ENCODE peak calls at places on chromosomes 11 and 22, in five cellular contexts. J is activated T-cell treated with anti-CD3 and anti-CD28 coated beads, Interleukin-2, amount 50 U/mL, for 72 hours; G is heart left ventricle; T is activated CD8-positive, alpha-beta T cell treated with anti-CD3 and anti-CD28 coated beads, Interleukin-2, amount 10 ng/mL, durations not matched to agents 7 days and 5 days; N is GM23338. I is an unnamed sample.

GRCh38 chr11:78203184-78203583 is 14.5 kb downstream of the USP35 start:
- ATAC-seq in T (peak; percentile 68), N (no peak), J (peak; percentile 44), G (no peak), I (peak; percentile 51)

GRCh38 chr11:13692172-13692571 is 23.7 kb downstream of the FAR1 start:
- ATAC-seq in N (no peak), T (no peak), J (no peak), G (no peak), I (no peak)

GRCh38 chr11:86938900-86939880 is 16.0 kb downstream of the FZD4 start:
- ATAC-seq in N (peak; percentile 20), J (peak; percentile 39), G (no peak), T (peak; percentile 60), I (no peak)

GRCh38 chr11:73597340-73597955 is 464 bp downstream of the FAM168A start:
- ATAC-seq in N (peak; percentile 5), T (no peak), G (no peak), J (no peak), I (no peak)

GRCh38 chr11:81744336-81745116 is 989.1 kb downstream of the FAM181B start:
- ATAC-seq in J (no peak), N (no peak), G (no peak), T (no peak), I (no peak)

GRCh38 chr11:78460468-78460867 is 42.8 kb upstream of the GAB2 start:
- ATAC-seq in J (no peak), T (no peak), G (no peak), N (no peak), I (peak; percentile 30)

GRCh38 chr11:35065566-35065965 is 73.4 kb upstream of the CD44 start:
- ATAC-seq in T (no peak), J (no peak), N (no peak), G (no peak), I (no peak)

GRCh38 chr22:29139965-29140782 is 65.5 kb upstream of the EMID1 start:
- ATAC-seq in N (peak; percentile 27), T (no peak), J (no peak), G (no peak), I (no peak)

GRCh38 chr22:46763051-46763705 is 728 bp downstream of the TBC1D22A start:
- ATAC-seq in J (peak; percentile 20), N (peak; percentile 10), T (peak; percentile 46), G (peak; percentile 30), I (peak; percentile 29)

GRCh38 chr11:120221115-120221752 is 10.4 kb downstream of the OAF start:
- ATAC-seq in G (no peak), T (peak; percentile 18), J (no peak), N (no peak), I (peak; percentile 46)

GRCh38 chr22:38177926-38178604 is 3.6 kb downstream of the PLA2G6 start:
- ATAC-seq in N (no peak), T (no peak), G (peak; percentile 34), J (no peak), I (no peak)

GRCh38 chr11:114346709-114347141 is 50.5 kb downstream of the NNMT start:
- ATAC-seq in J (peak; percentile 37), T (peak; percentile 57), G (no peak), N (no peak), I (no peak)

GRCh38 chr11:88410636-88411035 is 73.1 kb upstream of the CTSC start:
- ATAC-seq in G (no peak), T (no peak), N (no peak), J (no peak), I (no peak)

GRCh38 chr11:72679869-72680268 is 5.6 kb upstream of the PDE2A start:
- ATAC-seq in G (no peak), J (no peak), T (no peak), N (no peak), I (no peak)

GRCh38 chr11:47435687-47436086 is 9.4 kb upstream of the PSMC3 start:
- ATAC-seq in N (no peak), G (no peak), T (no peak), J (no peak), I (no peak)

GRCh38 chr11:126336065-126336464 is 19.4 kb upstream of the ST3GAL4 start:
- ATAC-seq in T (peak; percentile 43), J (no peak), N (no peak), G (no peak), I (no peak)

GRCh38 chr22:18060646-18061620 is 16.9 kb upstream of the PEX26 start:
- ATAC-seq in J (no peak), T (no peak), G (no peak), N (no peak), I (no peak)

GRCh38 chr11:114040706-114041211 is 18.8 kb upstream of the ZBTB16 start:
- ATAC-seq in N (no peak), T (no peak), G (peak; percentile 33), J (no peak), I (no peak)

I was measured in activated T-helper 17 cell treated with anti-CD3 and anti-CD28 coated beads, Interleukin-2, amount 50 U/mL, for 72 hours.